ENCODE peak calls at places on chromosomes 12 and 14, in four cellular contexts. One of them, this sample, is unnamed.

GRCh38 chr14:88535149-88535548 is 19.7 kb downstream of the PTPN21 start:
- DNase-seq in foreskin keratinocyte: no peak
- DNase-seq in natural killer cell: no peak
- DNase-seq in RWPE1: no peak
- DNase-seq in this sample: no peak

GRCh38 chr12:106084048-106084671 is 54.6 kb downstream of the NUAK1 start:
- DNase-seq in RWPE1: no peak
- DNase-seq in foreskin keratinocyte: no peak
- DNase-seq in natural killer cell: no peak
- DNase-seq in this sample: no peak

GRCh38 chr12:124665516-124665915 is 98.1 kb upstream of the NCOR2 start:
- DNase-seq in RWPE1: no peak
- DNase-seq in foreskin keratinocyte: no peak
- DNase-seq in natural killer cell: no peak
- DNase-seq in this sample: no peak

GRCh38 chr12:50933459-50934124 is 18.8 kb upstream of the HIGD1C start:
- DNase-seq in natural killer cell: no peak
- DNase-seq in RWPE1: no peak
- DNase-seq in foreskin keratinocyte: no peak
- DNase-seq in this sample: no peak

GRCh38 chr14:68337279-68337678 is 455.6 kb downstream of the ZFP36L1 start:
- DNase-seq in foreskin keratinocyte: no peak
- DNase-seq in RWPE1: no peak
- DNase-seq in natural killer cell: no peak
- DNase-seq in this sample: no peak

GRCh38 chr14:91987192-91987591 is 39.7 kb upstream of the FBLN5 start:
- DNase-seq in natural killer cell: no peak
- DNase-seq in RWPE1: no peak
- DNase-seq in foreskin keratinocyte: no peak
- DNase-seq in this sample: no peak

GRCh38 chr14:93332032-93332852 is 594 bp downstream of the BTBD7 start:
- DNase-seq in RWPE1: peak
- DNase-seq in foreskin keratinocyte: no peak
- DNase-seq in natural killer cell: no peak
- DNase-seq in this sample: no peak

GRCh38 chr12:68835333-68835908 is 27.4 kb downstream of the MDM2 start:
- DNase-seq in RWPE1: no peak
- DNase-seq in natural killer cell: no peak
- DNase-seq in foreskin keratinocyte: no peak
- DNase-seq in this sample: no peak

GRCh38 chr12:1799882-1800645 is 20.3 kb upstream of the LRTM2 start:
- DNase-seq in natural killer cell: no peak
- DNase-seq in foreskin keratinocyte: no peak
- DNase-seq in RWPE1: no peak
- DNase-seq in this sample: no peak

GRCh38 chr12:109771746-109772621 is 58.4 kb downstream of the FAM222A start:
- DNase-seq in natural killer cell: peak
- DNase-seq in RWPE1: no peak
- DNase-seq in foreskin keratinocyte: no peak
- DNase-seq in this sample: peak

GRCh38 chr14:61129168-61129745 is 148.2 kb downstream of the SLC38A6 start:
- DNase-seq in foreskin keratinocyte: no peak
- DNase-seq in natural killer cell: no peak
- DNase-seq in RWPE1: peak
- DNase-seq in this sample: no peak

GRCh38 chr14:22159049-22159448 is 430.0 kb downstream of the DAD1 start:
- DNase-seq in natural killer cell: no peak
- DNase-seq in RWPE1: peak
- DNase-seq in foreskin keratinocyte: peak
- DNase-seq in this sample: no peak

GRCh38 chr14:100874411-100875091 is 29.0 kb downstream of the RTL1 start:
- DNase-seq in foreskin keratinocyte: no peak
- DNase-seq in RWPE1: no peak
- DNase-seq in natural killer cell: no peak
- DNase-seq in this sample: no peak

GRCh38 chr14:60106341-60106740 is 14.6 kb downstream of the PCNX4 start:
- DNase-seq in foreskin keratinocyte: no peak
- DNase-seq in natural killer cell: no peak
- DNase-seq in RWPE1: no peak
- DNase-seq in this sample: no peak

GRCh38 chr14:66708262-66708661 is 200.3 kb downstream of the GPHN start:
- DNase-seq in RWPE1: no peak
- DNase-seq in natural killer cell: no peak
- DNase-seq in foreskin keratinocyte: no peak
- DNase-seq in this sample: no peak

GRCh38 chr14:101039755-101040138 is 136.2 kb upstream of the RTL1 start:
- DNase-seq in foreskin keratinocyte: no peak
- DNase-seq in RWPE1: no peak
- DNase-seq in natural killer cell: no peak
- DNase-seq in this sample: no peak

GRCh38 chr14:100305446-100306255 is 593 bp downstream of the SLC25A29 start:
- DNase-seq in natural killer cell: peak
- DNase-seq in RWPE1: no peak
- DNase-seq in foreskin keratinocyte: no peak
- DNase-seq in this sample: peak

GRCh38 chr12:104168596-104168995 is 30.6 kb upstream of the NFYB start:
- DNase-seq in natural killer cell: no peak
- DNase-seq in foreskin keratinocyte: no peak
- DNase-seq in RWPE1: no peak
- DNase-seq in this sample: no peak

GRCh38 chr14:100857923-100858837 is 32.3 kb downstream of the MEG3 start:
- DNase-seq in foreskin keratinocyte: no peak
- DNase-seq in RWPE1: no peak
- DNase-seq in natural killer cell: no peak
- DNase-seq in this sample: no peak

GRCh38 chr12:58925733-58926113 is 5.4 kb upstream of the LRIG3 start:
- DNase-seq in foreskin keratinocyte: no peak
- DNase-seq in RWPE1: no peak
- DNase-seq in natural killer cell: no peak
- DNase-seq in this sample: no peak

GRCh38 chr12:70598467-70599194 is 38.6 kb downstream of the PTPRB start:
- DNase-seq in foreskin keratinocyte: no peak
- DNase-seq in RWPE1: no peak
- DNase-seq in natural killer cell: no peak
- DNase-seq in this sample: no peak

GRCh38 chr14:92980866-92981265 is 57.9 kb downstream of the CHGA start:
- DNase-seq in foreskin keratinocyte: no peak
- DNase-seq in natural killer cell: no peak
- DNase-seq in RWPE1: no peak
- DNase-seq in this sample: no peak

GRCh38 chr12:52542157-52542556 is 10.8 kb downstream of the KRT71 start:
- DNase-seq in foreskin keratinocyte: peak
- DNase-seq in natural killer cell: no peak
- DNase-seq in RWPE1: no peak
- DNase-seq in this sample: no peak

GRCh38 chr12:52546126-52546525 is 6.8 kb downstream of the KRT71 start:
- DNase-seq in natural killer cell: no peak
- DNase-seq in foreskin keratinocyte: no peak
- DNase-seq in RWPE1: no peak
- DNase-seq in this sample: no peak

GRCh38 chr12:52542785-52543318 is 10.1 kb downstream of the KRT71 start:
- DNase-seq in RWPE1: no peak
- DNase-seq in foreskin keratinocyte: no peak
- DNase-seq in natural killer cell: no peak
- DNase-seq in this sample: no peak

GRCh38 chr12:52541709-52542108 is 11.2 kb downstream of the KRT71 start:
- DNase-seq in foreskin keratinocyte: no peak
- DNase-seq in RWPE1: no peak
- DNase-seq in natural killer cell: no peak
- DNase-seq in this sample: no peak

GRCh38 chr12:52543985-52544888 is 8.7 kb downstream of the KRT71 start:
- DNase-seq in foreskin keratinocyte: no peak
- DNase-seq in natural killer cell: no peak
- DNase-seq in RWPE1: no peak
- DNase-seq in this sample: no peak
- TF ChIP-seq CTCF in foreskin keratinocyte: peak
- TF ChIP-seq CTCF in natural killer cell: no peak
- TF ChIP-seq CTCF in RWPE1: no peak
- TF ChIP-seq CTCF in this sample: no peak

DNA sequence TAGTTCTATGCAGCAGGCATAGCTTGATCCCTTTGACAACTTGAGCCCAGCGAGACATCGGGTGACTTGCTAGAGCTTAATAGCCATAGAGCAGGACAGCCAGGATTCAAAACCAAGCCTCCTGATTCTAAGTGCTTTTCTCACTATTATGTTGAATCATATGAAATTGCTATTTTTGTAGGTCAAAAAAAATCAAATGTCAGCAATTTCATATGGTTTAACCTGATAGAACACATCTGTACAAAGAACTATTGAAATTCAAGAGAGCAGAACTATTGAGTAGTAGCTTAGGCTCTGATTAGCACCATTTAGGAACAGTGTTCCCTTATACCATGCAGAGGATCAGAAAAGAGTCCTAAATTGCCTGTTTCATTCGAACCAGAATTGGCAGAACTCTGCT is 132.0 kb downstream of the EMP1 start:
- DNase-seq in natural killer cell: no peak
- DNase-seq in foreskin keratinocyte: no peak
- DNase-seq in RWPE1: no peak
- DNase-seq in this sample: no peak
- TF ChIP-seq CTCF in natural killer cell: no peak
- TF ChIP-seq CTCF in foreskin keratinocyte: no peak
- TF ChIP-seq CTCF in RWPE1: no peak
- TF ChIP-seq CTCF in this sample: no peak

GRCh38 chr14:52043690-52044089 is 25.2 kb downstream of the NID2 start:
- DNase-seq in RWPE1: peak
- DNase-seq in foreskin keratinocyte: no peak
- DNase-seq in natural killer cell: peak
- DNase-seq in this sample: no peak
- TF ChIP-seq CTCF in RWPE1: no peak
- TF ChIP-seq CTCF in foreskin keratinocyte: peak
- TF ChIP-seq CTCF in natural killer cell: peak
- TF ChIP-seq CTCF in this sample: no peak

GRCh38 chr14:87002831-87003230 is 990.2 kb downstream of the GALC start:
- DNase-seq in foreskin keratinocyte: no peak
- DNase-seq in natural killer cell: no peak
- DNase-seq in RWPE1: no peak
- DNase-seq in this sample: no peak
- TF ChIP-seq CTCF in foreskin keratinocyte: peak
- TF ChIP-seq CTCF in natural killer cell: no peak
- TF ChIP-seq CTCF in RWPE1: no peak
- TF ChIP-seq CTCF in this sample: no peak